ENCODE peak calls at places on chromosome 1, in six cellular contexts. H is heart right ventricle; W is NCI-H774; G is activated CD4-positive, alpha-beta T cell treated with anti-CD3 and anti-CD28 coated beads, Interleukin-2, amount 10 ng/mL, durations not matched to agents 7 days and 5 days; B is aorta; V is GM12865. M is an unnamed sample.

GRCh38 chr1:58814251-58815068 is 30.6 kb upstream of the JUN start:
- DNase-seq in V (no peak), B (peak; percentile 65), W (peak; percentile 45), H (peak; percentile 56), G (no peak), M (no peak)

GRCh38 chr1:204970897-204971296 is 72.1 kb upstream of the CNTN2 start:
- DNase-seq in G (no peak), H (no peak), B (no peak), W (no peak), V (no peak), M (no peak)

GRCh38 chr1:31467005-31467674 is 54.1 kb downstream of the SERINC2 start:
- DNase-seq in V (no peak), W (no peak), G (no peak), H (no peak), B (no peak), M (no peak)

GRCh38 chr1:46480959-46481646 is 8.5 kb upstream of the DMBX1 start:
- DNase-seq in H (no peak), V (no peak), G (no peak), B (peak; percentile 12), W (no peak), M (no peak)

GRCh38 chr1:236860096-236860495 is 65.0 kb downstream of the MTR start:
- DNase-seq in B (no peak), H (no peak), W (no peak), G (no peak), V (no peak), M (no peak)

GRCh38 chr1:184518958-184519357 is 132.1 kb downstream of the C1orf21 start:
- DNase-seq in B (no peak), G (no peak), W (no peak), V (no peak), H (no peak), M (no peak)

GRCh38 chr1:179175011-179175934 is 54.2 kb downstream of the ABL2 start:
- DNase-seq in G (no peak), V (no peak), H (no peak), B (no peak), W (no peak), M (no peak)

GRCh38 chr1:235942625-235942934 is 75.9 kb upstream of the LYST start:
- DNase-seq in W (no peak), G (no peak), V (no peak), B (no peak), H (no peak), M (no peak)

GRCh38 chr1:11654571-11655262 is at the start of gene FBXO44:
- DNase-seq in B (peak; percentile 62), H (peak; percentile 34), V (peak; percentile 56), W (no peak), G (peak; percentile 69), M (no peak)

GRCh38 chr1:156887324-156887723 is 6.2 kb upstream of the PEAR1 start:
- DNase-seq in B (no peak), V (no peak), H (no peak), W (no peak), G (no peak), M (no peak)

GRCh38 chr1:86713477-86713876 is 9.1 kb downstream of the SH3GLB1 start:
- DNase-seq in V (no peak), G (no peak), H (no peak), B (no peak), W (no peak), M (no peak)

GRCh38 chr1:147086129-147086528 is 86.1 kb downstream of the PRKAB2 start:
- DNase-seq in V (no peak), W (no peak), B (no peak), G (no peak), H (no peak), M (no peak)

M was measured in NCI-H2029 treated with DMSO at 0.1 percent for 48 hours.